ENCODE peak calls at places on chromosomes 7 and 10, in nine cellular contexts. One of them, this sample, is unnamed.

GRCh38 chr10:113045155-113046055 is 95.4 kb downstream of the TCF7L2 start:
- DNase-seq in EL: peak; percentile 86
- DNase-seq in activated naive CD8-positive, alpha-beta T cell treated with anti-CD3 and anti-CD28 coated beads, Interleukin-2, amount 50 U/mL, for 24 hours: no peak
- DNase-seq in cardiac fibroblast: peak; percentile 86
- DNase-seq in choroid plexus epithelial cell: peak; percentile 91
- DNase-seq in iris pigment epithelial cell: peak; percentile 96
- DNase-seq in iPS DF 19.7: no peak
- DNase-seq in stimulated activated CD4-positive, alpha-beta T cell treated with anti-CD3 and anti-CD28 coated beads, Interleukin-1b, Interleukin-23, amount 100 ng/mL, for 1 hour: no peak
- DNase-seq in uterus: no peak
- DNase-seq in this sample: peak; percentile 89

GRCh38 chr10:76874896-76875295 is 762.7 kb downstream of the KCNMA1 start:
- DNase-seq in cardiac fibroblast: no peak
- DNase-seq in uterus: no peak
- DNase-seq in activated naive CD8-positive, alpha-beta T cell treated with anti-CD3 and anti-CD28 coated beads, Interleukin-2, amount 50 U/mL, for 24 hours: no peak
- DNase-seq in stimulated activated CD4-positive, alpha-beta T cell treated with anti-CD3 and anti-CD28 coated beads, Interleukin-1b, Interleukin-23, amount 100 ng/mL, for 1 hour: no peak
- DNase-seq in iris pigment epithelial cell: no peak
- DNase-seq in iPS DF 19.7: no peak
- DNase-seq in choroid plexus epithelial cell: no peak
- DNase-seq in EL: no peak
- DNase-seq in this sample: no peak

GRCh38 chr7:41147651-41148360 is 555.1 kb downstream of the INHBA start:
- DNase-seq in EL: no peak
- DNase-seq in stimulated activated CD4-positive, alpha-beta T cell treated with anti-CD3 and anti-CD28 coated beads, Interleukin-1b, Interleukin-23, amount 100 ng/mL, for 1 hour: no peak
- DNase-seq in activated naive CD8-positive, alpha-beta T cell treated with anti-CD3 and anti-CD28 coated beads, Interleukin-2, amount 50 U/mL, for 24 hours: no peak
- DNase-seq in cardiac fibroblast: peak; percentile 2
- DNase-seq in iPS DF 19.7: no peak
- DNase-seq in iris pigment epithelial cell: no peak
- DNase-seq in choroid plexus epithelial cell: no peak
- DNase-seq in uterus: peak; percentile 50
- DNase-seq in this sample: peak; percentile 50

GRCh38 chr7:479948-480499 is 39.6 kb downstream of the PDGFA start:
- DNase-seq in cardiac fibroblast: no peak
- DNase-seq in stimulated activated CD4-positive, alpha-beta T cell treated with anti-CD3 and anti-CD28 coated beads, Interleukin-1b, Interleukin-23, amount 100 ng/mL, for 1 hour: no peak
- DNase-seq in EL: no peak
- DNase-seq in iPS DF 19.7: no peak
- DNase-seq in iris pigment epithelial cell: no peak
- DNase-seq in uterus: no peak
- DNase-seq in activated naive CD8-positive, alpha-beta T cell treated with anti-CD3 and anti-CD28 coated beads, Interleukin-2, amount 50 U/mL, for 24 hours: no peak
- DNase-seq in choroid plexus epithelial cell: no peak
- DNase-seq in this sample: no peak

GRCh38 chr7:27210441-27211083 is 10.7 kb upstream of the HOXA13 start:
- DNase-seq in cardiac fibroblast: peak; percentile 47
- DNase-seq in uterus: no peak
- DNase-seq in iPS DF 19.7: no peak
- DNase-seq in choroid plexus epithelial cell: peak; percentile 61
- DNase-seq in iris pigment epithelial cell: peak; percentile 43
- DNase-seq in activated naive CD8-positive, alpha-beta T cell treated with anti-CD3 and anti-CD28 coated beads, Interleukin-2, amount 50 U/mL, for 24 hours: peak; percentile 62
- DNase-seq in stimulated activated CD4-positive, alpha-beta T cell treated with anti-CD3 and anti-CD28 coated beads, Interleukin-1b, Interleukin-23, amount 100 ng/mL, for 1 hour: no peak
- DNase-seq in EL: peak; percentile 54
- DNase-seq in this sample: peak; percentile 52

GRCh38 chr7:24318326-24318725 is 34.3 kb downstream of the NPY start:
- DNase-seq in stimulated activated CD4-positive, alpha-beta T cell treated with anti-CD3 and anti-CD28 coated beads, Interleukin-1b, Interleukin-23, amount 100 ng/mL, for 1 hour: no peak
- DNase-seq in iris pigment epithelial cell: no peak
- DNase-seq in iPS DF 19.7: peak; percentile 75
- DNase-seq in EL: no peak
- DNase-seq in cardiac fibroblast: no peak
- DNase-seq in activated naive CD8-positive, alpha-beta T cell treated with anti-CD3 and anti-CD28 coated beads, Interleukin-2, amount 50 U/mL, for 24 hours: no peak
- DNase-seq in uterus: no peak
- DNase-seq in choroid plexus epithelial cell: no peak
- DNase-seq in this sample: no peak

GRCh38 chr7:132436121-132436520 is 140.1 kb downstream of the PLXNA4 start:
- DNase-seq in uterus: no peak
- DNase-seq in stimulated activated CD4-positive, alpha-beta T cell treated with anti-CD3 and anti-CD28 coated beads, Interleukin-1b, Interleukin-23, amount 100 ng/mL, for 1 hour: no peak
- DNase-seq in EL: no peak
- DNase-seq in activated naive CD8-positive, alpha-beta T cell treated with anti-CD3 and anti-CD28 coated beads, Interleukin-2, amount 50 U/mL, for 24 hours: no peak
- DNase-seq in choroid plexus epithelial cell: no peak
- DNase-seq in iPS DF 19.7: no peak
- DNase-seq in cardiac fibroblast: peak; percentile 28
- DNase-seq in iris pigment epithelial cell: no peak
- DNase-seq in this sample: no peak

GRCh38 chr7:127726481-127726880 is 74.5 kb downstream of the SND1 start:
- DNase-seq in iPS DF 19.7: no peak
- DNase-seq in cardiac fibroblast: no peak
- DNase-seq in uterus: no peak
- DNase-seq in activated naive CD8-positive, alpha-beta T cell treated with anti-CD3 and anti-CD28 coated beads, Interleukin-2, amount 50 U/mL, for 24 hours: no peak
- DNase-seq in iris pigment epithelial cell: no peak
- DNase-seq in choroid plexus epithelial cell: no peak
- DNase-seq in stimulated activated CD4-positive, alpha-beta T cell treated with anti-CD3 and anti-CD28 coated beads, Interleukin-1b, Interleukin-23, amount 100 ng/mL, for 1 hour: no peak
- DNase-seq in EL: no peak
- DNase-seq in this sample: no peak